ENCODE peak calls at places on chromosomes 11 and 22, in eight cellular contexts. L, Q, B, K, A, R, M and D are unnamed samples. For H3K9me3, the result is how much of the 10 kb centered on the place peaks cover.

GRCh38 chr11:86174101-86175046 is 70.2 kb upstream of the EED start:
- DNase-seq in L (peak), Q (no peak), B (no peak), K (no peak), A (peak), R (peak), M (peak), D (peak)

GRCh38 chr11:69477111-69477510 is 4.4 kb upstream of the LINC01488 start:
- DNase-seq in L (no peak), Q (no peak), B (no peak), K (no peak), A (no peak), R (no peak), M (no peak), D (no peak)

GRCh38 chr22:36227806-36228205 is 11.5 kb downstream of the APOL2 start:
- DNase-seq in L (no peak), Q (no peak), B (no peak), K (no peak), A (no peak), R (no peak), M (no peak), D (no peak)

GRCh38 chr11:68632802-68633201 is 51.5 kb upstream of the GAL start:
- DNase-seq in L (no peak), Q (no peak), B (peak), K (peak), A (peak), R (no peak), M (peak), D (no peak)

GRCh38 chr11:113147249-113147648 is 167.1 kb upstream of the TTC12 start:
- DNase-seq in L (no peak), Q (no peak), B (no peak), K (no peak), A (no peak), R (no peak), M (no peak), D (no peak)

GRCh38 chr11:36564376-36565032 is 3.3 kb upstream of the RAG1 start:
- DNase-seq in L (peak), Q (no peak), B (peak), K (peak), A (peak), R (peak), M (peak), D (peak)

GRCh38 chr11:63951779-63952536 is 13.2 kb downstream of the NAA40 start:
- DNase-seq in L (no peak), Q (no peak), B (no peak), K (no peak), A (no peak), R (no peak), M (no peak), D (no peak)

GRCh38 chr11:1442807-1443366 is 43.7 kb downstream of the MOB2 start:
- DNase-seq in L (no peak), Q (no peak), B (peak), K (no peak), A (no peak), R (no peak), M (no peak), D (no peak)

GRCh38 chr11:128579790-128580504 is 7.4 kb downstream of the ETS1 start:
- DNase-seq in L (no peak), Q (no peak), B (no peak), K (no peak), A (no peak), R (no peak), M (no peak), D (no peak)

GRCh38 chr11:57668467-57668890 is 565 bp downstream of the ZDHHC5 start:
- DNase-seq in L (no peak), Q (no peak), B (peak), K (no peak), A (no peak), R (no peak), M (no peak), D (no peak)

GRCh38 chr11:46625406-46625805 is 8.1 kb downstream of the ATG13 start:
- DNase-seq in L (no peak), Q (no peak), B (no peak), K (no peak), A (no peak), R (no peak), M (no peak), D (no peak)

GRCh38 chr22:17366830-17367229 is 2.4 kb upstream of the CECR2 start:
- DNase-seq in L (no peak), Q (peak), B (no peak), K (peak), A (no peak), R (peak), M (no peak), D (no peak)

GRCh38 chr11:2730323-2731284 is 30.8 kb upstream of the KCNQ1OT1 start:
- DNase-seq in L (no peak), Q (no peak), B (no peak), K (no peak), A (no peak), R (no peak), M (no peak), D (no peak)

GRCh38 chr22:27534720-27535125 is 266.8 kb downstream of the MN1 start:
- DNase-seq in L (no peak), Q (peak), B (no peak), K (no peak), A (peak), R (no peak), M (no peak), D (no peak)

GRCh38 chr22:17120711-17121234 is 387 bp downstream of the TMEM121B start:
- DNase-seq in L (no peak), Q (no peak), B (no peak), K (no peak), A (no peak), R (no peak), M (no peak), D (no peak)

GRCh38 chr11:128726464-128727139 is 32.7 kb downstream of the FLI1 start:
- DNase-seq in L (no peak), Q (peak), B (peak), K (no peak), A (no peak), R (no peak), M (no peak), D (peak)

GRCh38 chr11:117836077-117836960 is 11.8 kb upstream of the FXYD2 start:
- DNase-seq in L (no peak), Q (peak), B (no peak), K (no peak), A (no peak), R (no peak), M (peak), D (no peak)

GRCh38 chr22:49400866-49401598 is 426.6 kb downstream of the BRD1 start:
- DNase-seq in L (no peak), Q (peak), B (no peak), K (no peak), A (no peak), R (no peak), M (no peak), D (no peak)

GRCh38 chr22:49404020-49404419 is 423.7 kb downstream of the BRD1 start:
- DNase-seq in L (no peak), Q (peak), B (no peak), K (no peak), A (no peak), R (no peak), M (peak), D (no peak)

GRCh38 chr22:49400136-49400865 is 427.4 kb downstream of the BRD1 start:
- DNase-seq in L (no peak), Q (peak), B (no peak), K (no peak), A (no peak), R (no peak), M (no peak), D (no peak)

GRCh38 chr22:49403102-49403501 is 424.6 kb downstream of the BRD1 start:
- DNase-seq in L (no peak), Q (peak), B (no peak), K (no peak), A (no peak), R (no peak), M (peak), D (no peak)

DNA sequence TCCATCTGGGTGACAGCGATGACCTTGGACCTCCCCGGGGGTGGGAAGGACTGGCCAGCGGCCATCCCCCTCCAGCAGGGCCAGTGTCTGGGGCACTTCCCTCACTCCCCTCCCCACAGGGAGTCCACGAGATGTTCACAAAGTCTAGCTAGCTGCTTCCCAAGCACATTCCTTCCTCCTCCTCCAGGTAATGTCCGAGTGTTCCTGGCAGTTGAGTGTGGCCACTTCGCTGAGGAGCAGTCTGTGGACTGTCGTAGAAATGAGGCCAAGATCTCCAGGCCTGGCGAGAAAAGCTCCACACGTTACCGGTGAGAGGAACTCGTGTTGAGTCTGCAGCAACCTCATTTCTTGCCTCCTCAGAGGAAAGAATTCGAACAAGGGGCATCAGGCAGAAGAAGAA is 425.5 kb downstream of the BRD1 start:
- DNase-seq in L (no peak), Q (peak), B (no peak), K (no peak), A (no peak), R (no peak), M (peak), D (no peak)
- H3K9me3 ChIP-seq in L (under half), Q (under half), B (under half), K (under half), A (half or more), R (under half), M (under half), D (under half)

GRCh38 chr11:60953781-60954180 is 1.8 kb upstream of the SLC15A3 start:
- DNase-seq in L (no peak), Q (peak), B (no peak), K (no peak), A (no peak), R (no peak), M (no peak), D (no peak)

GRCh38 chr11:60954421-60954820 is 2.4 kb upstream of the SLC15A3 start:
- DNase-seq in L (no peak), Q (peak), B (no peak), K (no peak), A (no peak), R (no peak), M (no peak), D (no peak)

GRCh38 chr11:60952742-60953170 is 780 bp upstream of the SLC15A3 start:
- DNase-seq in L (no peak), Q (no peak), B (no peak), K (no peak), A (no peak), R (no peak), M (no peak), D (no peak)

GRCh38 chr11:60957188-60957587 is 5.2 kb upstream of the SLC15A3 start:
- DNase-seq in L (no peak), Q (no peak), B (no peak), K (no peak), A (no peak), R (no peak), M (no peak), D (no peak)

GRCh38 chr11:60955566-60955965 is 3.6 kb upstream of the SLC15A3 start:
- DNase-seq in L (no peak), Q (peak), B (no peak), K (no peak), A (no peak), R (no peak), M (no peak), D (no peak)
- TF ChIP-seq CTCF in L (no peak), Q (no peak), B (no peak), K (no peak), A (no peak), R (no peak), M (no peak), D (no peak)

GRCh38 chr11:59158206-59159068 is 13.5 kb upstream of the DTX4 start:
- DNase-seq in L (no peak), Q (no peak), B (peak), K (peak), A (peak), R (no peak), M (peak), D (peak)
- H3K4me3 ChIP-seq in L (no peak), Q (no peak), B (no peak), K (no peak), A (no peak), R (no peak), M (no peak), D (no peak)

GRCh38 chr11:106304274-106304673 is 226.8 kb downstream of the AASDHPPT start:
- DNase-seq in L (no peak), Q (no peak), B (no peak), K (no peak), A (peak), R (no peak), M (no peak), D (no peak)
- H3K9me3 ChIP-seq in L (under half), Q (under half), B (under half), K (under half), A (under half), R (under half), M (under half), D (under half)

GRCh38 chr22:25722223-25723015 is 19.6 kb upstream of the MYO18B start:
- DNase-seq in L (no peak), Q (no peak), B (no peak), K (no peak), A (no peak), R (no peak), M (no peak), D (no peak)
- TF ChIP-seq CTCF in L (no peak), Q (no peak), B (no peak), K (no peak), A (no peak), R (no peak), M (no peak), D (no peak)

GRCh38 chr11:6850526-6850925 is 5.0 kb downstream of the OR10A5 start:
- DNase-seq in L (no peak), Q (no peak), B (no peak), K (no peak), A (no peak), R (no peak), M (no peak), D (no peak)
- H3K4me3 ChIP-seq in L (no peak), Q (no peak), B (no peak), K (no peak), A (no peak), R (no peak), M (no peak), D (no peak)

DNA sequence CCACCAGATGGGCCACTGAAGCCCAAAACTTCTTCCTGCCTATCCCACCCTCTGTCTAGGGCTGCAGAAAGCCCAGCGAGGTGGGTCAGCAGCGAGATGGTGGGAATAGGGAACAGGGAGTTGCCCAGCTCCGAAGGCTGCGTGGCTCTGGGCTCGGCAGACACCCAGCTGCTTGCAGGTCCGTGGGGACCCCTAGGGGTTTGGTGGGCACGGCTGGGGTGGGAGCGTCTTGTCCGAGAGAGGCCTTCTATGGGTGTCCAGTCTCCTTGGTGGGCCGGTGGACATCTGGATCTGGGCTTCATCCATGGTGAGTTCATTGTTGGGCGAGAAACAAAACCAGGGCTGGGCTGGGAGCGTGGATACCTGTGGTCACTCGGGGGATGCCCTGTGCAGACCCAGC is 1211.0 kb downstream of the BRD1 start:
- DNase-seq in L (no peak), Q (no peak), B (no peak), K (no peak), A (no peak), R (no peak), M (no peak), D (no peak)
- H3K9me3 ChIP-seq in L (under half), Q (under half), B (under half), K (under half), A (half or more), R (under half), M (under half), D (under half)

GRCh38 chr11:84313830-84314359 is 1027.7 kb upstream of the CCDC90B start:
- DNase-seq in L (no peak), Q (no peak), B (no peak), K (no peak), A (no peak), R (no peak), M (no peak), D (no peak)

GRCh38 chr11:84319853-84320252 is 1033.7 kb upstream of the CCDC90B start:
- DNase-seq in L (no peak), Q (no peak), B (no peak), K (no peak), A (no peak), R (no peak), M (no peak), D (no peak)

GRCh38 chr11:84322211-84322610 is 1036.0 kb upstream of the CCDC90B start:
- DNase-seq in L (no peak), Q (no peak), B (no peak), K (no peak), A (no peak), R (no peak), M (no peak), D (no peak)

DNA sequence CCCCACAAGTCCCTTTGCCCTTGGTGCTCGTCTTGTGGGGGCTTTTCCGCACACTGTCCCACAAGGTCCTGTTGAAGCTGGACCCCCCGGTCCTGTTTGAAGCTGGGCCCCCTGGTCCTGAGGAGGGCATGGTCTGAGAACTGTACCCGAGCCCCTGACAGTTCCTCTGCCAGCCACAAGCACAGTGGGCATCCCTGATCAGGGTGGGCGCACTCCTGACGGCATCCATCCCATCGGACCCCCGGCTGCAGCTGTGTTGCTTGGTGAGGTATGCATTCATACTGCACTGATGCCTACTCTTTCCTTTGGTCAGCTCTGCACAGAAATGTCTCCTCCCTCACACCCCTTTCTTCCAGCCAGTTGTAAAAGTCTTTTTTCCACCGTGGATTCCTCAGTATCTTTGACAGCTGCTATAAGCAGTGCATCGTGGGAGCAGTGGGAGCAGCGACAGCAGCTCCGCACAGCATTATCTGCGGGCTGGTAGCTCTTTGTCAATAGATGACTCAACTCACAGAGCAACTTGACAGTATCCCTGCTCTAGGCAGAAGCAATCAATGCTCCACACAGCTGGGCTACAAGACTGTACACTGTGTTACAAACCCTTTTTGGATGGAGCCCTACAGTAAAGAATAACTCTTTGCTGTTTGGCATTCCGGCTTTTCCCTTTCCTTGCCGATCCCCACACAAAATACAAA is 1030.8 kb upstream of the CCDC90B start:
- DNase-seq in L (no peak), Q (no peak), B (no peak), K (no peak), A (no peak), R (no peak), M (peak), D (no peak)
- TF ChIP-seq CTCF in L (no peak), Q (no peak), B (no peak), K (no peak), A (no peak), R (no peak), M (no peak), D (no peak)

DNA sequence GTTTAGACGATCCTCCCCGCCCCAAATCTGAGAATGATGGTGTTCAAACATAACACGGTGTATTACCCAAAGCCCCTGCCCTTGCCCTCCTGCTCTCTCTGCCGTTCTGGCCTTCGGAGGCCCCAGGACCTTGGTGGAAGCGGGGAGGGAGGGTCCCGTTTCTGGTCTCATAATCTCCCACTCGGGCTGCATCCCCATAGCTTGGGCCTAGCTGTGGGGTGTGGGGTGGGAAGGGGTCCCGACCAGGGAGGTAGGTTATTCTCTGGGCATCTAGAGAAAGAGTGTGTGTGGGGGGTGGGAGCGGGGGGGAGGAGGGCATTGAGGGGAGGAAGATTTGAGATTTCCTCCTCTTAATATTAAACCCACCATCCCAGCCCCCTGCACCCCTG is 2.3 kb downstream of the PKNOX2 start:
- DNase-seq in L (no peak), Q (no peak), B (no peak), K (no peak), A (no peak), R (peak), M (no peak), D (no peak)
- H3K4me3 ChIP-seq in L (peak), Q (peak), B (no peak), K (no peak), A (peak), R (peak), M (no peak), D (peak)